ENCODE peak calls at places on chromosomes 2 and 18, in five cellular contexts. One of them, this sample, is unnamed.

GRCh38 chr18:62881509-62882016 is 166.2 kb downstream of the PHLPP1 start:
- DNase-seq in MM.1S: no peak
- DNase-seq in CD4-positive, alpha-beta memory T cell: no peak
- DNase-seq in GM12878: no peak
- DNase-seq in CD8-positive, alpha-beta memory T cell: no peak
- DNase-seq in this sample: peak; percentile 37

GRCh38 chr2:215931256-215931903 is 82.0 kb downstream of the MREG start:
- DNase-seq in CD4-positive, alpha-beta memory T cell: peak; percentile 29
- DNase-seq in GM12878: no peak
- DNase-seq in CD8-positive, alpha-beta memory T cell: no peak
- DNase-seq in MM.1S: peak; percentile 63
- DNase-seq in this sample: peak; percentile 68

GRCh38 chr2:176464886-176465564 is 195.8 kb downstream of the MTX2 start:
- DNase-seq in MM.1S: no peak
- DNase-seq in CD4-positive, alpha-beta memory T cell: no peak
- DNase-seq in CD8-positive, alpha-beta memory T cell: no peak
- DNase-seq in GM12878: no peak
- DNase-seq in this sample: no peak

GRCh38 chr18:14104906-14105748 is 27.1 kb downstream of the ZNF519 start:
- DNase-seq in CD4-positive, alpha-beta memory T cell: no peak
- DNase-seq in GM12878: no peak
- DNase-seq in CD8-positive, alpha-beta memory T cell: no peak
- DNase-seq in MM.1S: no peak
- DNase-seq in this sample: no peak

GRCh38 chr18:63005306-63005705 is 290.0 kb downstream of the PHLPP1 start:
- DNase-seq in GM12878: no peak
- DNase-seq in CD4-positive, alpha-beta memory T cell: no peak
- DNase-seq in MM.1S: no peak
- DNase-seq in CD8-positive, alpha-beta memory T cell: no peak
- DNase-seq in this sample: no peak

GRCh38 chr2:197191948-197192338 is 118.6 kb downstream of the ANKRD44 start:
- DNase-seq in MM.1S: peak; percentile 51
- DNase-seq in GM12878: no peak
- DNase-seq in CD4-positive, alpha-beta memory T cell: peak; percentile 79
- DNase-seq in CD8-positive, alpha-beta memory T cell: peak; percentile 76
- DNase-seq in this sample: no peak

GRCh38 chr2:58466803-58467202 is 225.7 kb upstream of the FANCL start:
- DNase-seq in CD8-positive, alpha-beta memory T cell: no peak
- DNase-seq in GM12878: no peak
- DNase-seq in MM.1S: peak; percentile 17
- DNase-seq in CD4-positive, alpha-beta memory T cell: no peak
- DNase-seq in this sample: no peak

GRCh38 chr2:146678516-146678915 is 1166.3 kb upstream of the ACVR2A start:
- DNase-seq in GM12878: no peak
- DNase-seq in MM.1S: no peak
- DNase-seq in CD4-positive, alpha-beta memory T cell: no peak
- DNase-seq in CD8-positive, alpha-beta memory T cell: no peak
- DNase-seq in this sample: no peak

GRCh38 chr2:28082131-28082530 is 191.6 kb downstream of the BABAM2 start:
- DNase-seq in GM12878: no peak
- DNase-seq in CD8-positive, alpha-beta memory T cell: no peak
- DNase-seq in CD4-positive, alpha-beta memory T cell: no peak
- DNase-seq in MM.1S: no peak
- DNase-seq in this sample: no peak

GRCh38 chr2:19812166-19812565 is 89.6 kb downstream of the TTC32 start:
- DNase-seq in CD8-positive, alpha-beta memory T cell: no peak
- DNase-seq in CD4-positive, alpha-beta memory T cell: no peak
- DNase-seq in GM12878: no peak
- DNase-seq in MM.1S: no peak
- DNase-seq in this sample: peak; percentile 24

GRCh38 chr2:64988420-64989125 is 626 bp upstream of the SLC1A4 start:
- DNase-seq in GM12878: no peak
- DNase-seq in MM.1S: peak; percentile 91
- DNase-seq in CD4-positive, alpha-beta memory T cell: peak; percentile 56
- DNase-seq in CD8-positive, alpha-beta memory T cell: peak; percentile 65
- DNase-seq in this sample: peak; percentile 69

GRCh38 chr2:98175811-98176210 is 88.8 kb downstream of the VWA3B start:
- DNase-seq in GM12878: no peak
- DNase-seq in CD8-positive, alpha-beta memory T cell: no peak
- DNase-seq in MM.1S: no peak
- DNase-seq in CD4-positive, alpha-beta memory T cell: no peak
- DNase-seq in this sample: no peak

GRCh38 chr2:8289111-8289510 is 392.7 kb upstream of the ID2 start:
- DNase-seq in CD8-positive, alpha-beta memory T cell: no peak
- DNase-seq in CD4-positive, alpha-beta memory T cell: no peak
- DNase-seq in MM.1S: no peak
- DNase-seq in GM12878: no peak
- DNase-seq in this sample: no peak

GRCh38 chr2:86577817-86578456 is 14.7 kb upstream of the CHMP3 start:
- DNase-seq in MM.1S: no peak
- DNase-seq in GM12878: no peak
- DNase-seq in CD8-positive, alpha-beta memory T cell: no peak
- DNase-seq in CD4-positive, alpha-beta memory T cell: no peak
- DNase-seq in this sample: no peak

GRCh38 chr18:44541781-44542180 is 138.9 kb upstream of the SETBP1 start:
- DNase-seq in CD4-positive, alpha-beta memory T cell: no peak
- DNase-seq in MM.1S: no peak
- DNase-seq in CD8-positive, alpha-beta memory T cell: no peak
- DNase-seq in GM12878: no peak
- DNase-seq in this sample: no peak

GRCh38 chr2:159936471-159936870 is 125.9 kb downstream of the PLA2R1 start:
- DNase-seq in CD4-positive, alpha-beta memory T cell: no peak
- DNase-seq in MM.1S: no peak
- DNase-seq in CD8-positive, alpha-beta memory T cell: no peak
- DNase-seq in GM12878: no peak
- DNase-seq in this sample: no peak

GRCh38 chr2:169393068-169393590 is 30.8 kb upstream of the LRP2 start:
- DNase-seq in GM12878: peak; percentile 32
- DNase-seq in CD4-positive, alpha-beta memory T cell: no peak
- DNase-seq in MM.1S: no peak
- DNase-seq in CD8-positive, alpha-beta memory T cell: no peak
- DNase-seq in this sample: no peak

GRCh38 chr2:235170536-235171510 is 219.0 kb downstream of the SH3BP4 start:
- DNase-seq in GM12878: no peak
- DNase-seq in CD4-positive, alpha-beta memory T cell: no peak
- DNase-seq in MM.1S: peak; percentile 49
- DNase-seq in CD8-positive, alpha-beta memory T cell: no peak
- DNase-seq in this sample: no peak

GRCh38 chr2:143558665-143559064 is 429.4 kb downstream of the ARHGAP15 start:
- DNase-seq in GM12878: no peak
- DNase-seq in CD4-positive, alpha-beta memory T cell: no peak
- DNase-seq in MM.1S: no peak
- DNase-seq in CD8-positive, alpha-beta memory T cell: no peak
- DNase-seq in this sample: no peak

GRCh38 chr2:25332571-25332970 is 9.2 kb downstream of the DNMT3A start:
- DNase-seq in MM.1S: no peak
- DNase-seq in CD4-positive, alpha-beta memory T cell: no peak
- DNase-seq in GM12878: no peak
- DNase-seq in CD8-positive, alpha-beta memory T cell: no peak
- DNase-seq in this sample: no peak
- H3K27me3 ChIP-seq in MM.1S: no peaks in the 10 kb centered on the region
- H3K27me3 ChIP-seq in CD4-positive, alpha-beta memory T cell: no peaks in the 10 kb centered on the region
- H3K27me3 ChIP-seq in GM12878: no peaks in the 10 kb centered on the region
- H3K27me3 ChIP-seq in CD8-positive, alpha-beta memory T cell: no peaks in the 10 kb centered on the region
- H3K27me3 ChIP-seq in this sample: no peaks in the 10 kb centered on the region

GRCh38 chr2:230938516-230939065 is 13.5 kb upstream of the GPR55 start:
- DNase-seq in CD8-positive, alpha-beta memory T cell: no peak
- DNase-seq in MM.1S: no peak
- DNase-seq in CD4-positive, alpha-beta memory T cell: no peak
- DNase-seq in GM12878: no peak
- DNase-seq in this sample: no peak

GRCh38 chr2:230938098-230938497 is 13.1 kb upstream of the GPR55 start:
- DNase-seq in CD4-positive, alpha-beta memory T cell: no peak
- DNase-seq in MM.1S: no peak
- DNase-seq in GM12878: no peak
- DNase-seq in CD8-positive, alpha-beta memory T cell: no peak
- DNase-seq in this sample: no peak

GRCh38 chr2:230935132-230935435 is 10.0 kb upstream of the GPR55 start:
- DNase-seq in CD4-positive, alpha-beta memory T cell: no peak
- DNase-seq in GM12878: no peak
- DNase-seq in MM.1S: no peak
- DNase-seq in CD8-positive, alpha-beta memory T cell: no peak
- DNase-seq in this sample: no peak

GRCh38 chr2:230939066-230939591 is 14.1 kb upstream of the GPR55 start:
- DNase-seq in CD4-positive, alpha-beta memory T cell: no peak
- DNase-seq in MM.1S: no peak
- DNase-seq in CD8-positive, alpha-beta memory T cell: no peak
- DNase-seq in GM12878: no peak
- DNase-seq in this sample: no peak

GRCh38 chr2:230937362-230937761 is 12.3 kb upstream of the GPR55 start:
- DNase-seq in GM12878: no peak
- DNase-seq in CD4-positive, alpha-beta memory T cell: no peak
- DNase-seq in MM.1S: no peak
- DNase-seq in CD8-positive, alpha-beta memory T cell: no peak
- DNase-seq in this sample: no peak
- H3K27me3 ChIP-seq in GM12878: no peaks in the 10 kb centered on the region
- H3K27me3 ChIP-seq in CD4-positive, alpha-beta memory T cell: no peaks in the 10 kb centered on the region
- H3K27me3 ChIP-seq in MM.1S: no peaks in the 10 kb centered on the region
- H3K27me3 ChIP-seq in CD8-positive, alpha-beta memory T cell: no peaks in the 10 kb centered on the region
- H3K27me3 ChIP-seq in this sample: no peaks in the 10 kb centered on the region

GRCh38 chr18:50560681-50561629 is 1.1 kb downstream of the MAPK4 start:
- DNase-seq in CD4-positive, alpha-beta memory T cell: no peak
- DNase-seq in GM12878: no peak
- DNase-seq in MM.1S: no peak
- DNase-seq in CD8-positive, alpha-beta memory T cell: no peak
- DNase-seq in this sample: no peak
- H3K27me3 ChIP-seq in CD4-positive, alpha-beta memory T cell: peaks cover 16% of the 10 kb centered on the region
- H3K27me3 ChIP-seq in GM12878: peaks cover 13% of the 10 kb centered on the region
- H3K27me3 ChIP-seq in MM.1S: peaks cover 18% of the 10 kb centered on the region
- H3K27me3 ChIP-seq in CD8-positive, alpha-beta memory T cell: peaks cover 30% of the 10 kb centered on the region
- H3K27me3 ChIP-seq in this sample: no peaks in the 10 kb centered on the region

GRCh38 chr18:59300676-59301285 is 17.7 kb downstream of the CPLX4 start:
- DNase-seq in CD4-positive, alpha-beta memory T cell: no peak
- DNase-seq in MM.1S: peak; percentile 48
- DNase-seq in GM12878: no peak
- DNase-seq in CD8-positive, alpha-beta memory T cell: no peak
- DNase-seq in this sample: no peak

GRCh38 chr18:59301974-59302373 is 16.5 kb downstream of the CPLX4 start:
- DNase-seq in MM.1S: no peak
- DNase-seq in CD8-positive, alpha-beta memory T cell: no peak
- DNase-seq in GM12878: no peak
- DNase-seq in CD4-positive, alpha-beta memory T cell: no peak
- DNase-seq in this sample: no peak

GRCh38 chr18:59305295-59305694 is 13.2 kb downstream of the CPLX4 start:
- DNase-seq in GM12878: no peak
- DNase-seq in CD8-positive, alpha-beta memory T cell: no peak
- DNase-seq in MM.1S: no peak
- DNase-seq in CD4-positive, alpha-beta memory T cell: no peak
- DNase-seq in this sample: no peak

GRCh38 chr18:59303656-59304055 is 14.8 kb downstream of the CPLX4 start:
- DNase-seq in GM12878: no peak
- DNase-seq in CD4-positive, alpha-beta memory T cell: no peak
- DNase-seq in CD8-positive, alpha-beta memory T cell: no peak
- DNase-seq in MM.1S: no peak
- DNase-seq in this sample: no peak

DNA sequence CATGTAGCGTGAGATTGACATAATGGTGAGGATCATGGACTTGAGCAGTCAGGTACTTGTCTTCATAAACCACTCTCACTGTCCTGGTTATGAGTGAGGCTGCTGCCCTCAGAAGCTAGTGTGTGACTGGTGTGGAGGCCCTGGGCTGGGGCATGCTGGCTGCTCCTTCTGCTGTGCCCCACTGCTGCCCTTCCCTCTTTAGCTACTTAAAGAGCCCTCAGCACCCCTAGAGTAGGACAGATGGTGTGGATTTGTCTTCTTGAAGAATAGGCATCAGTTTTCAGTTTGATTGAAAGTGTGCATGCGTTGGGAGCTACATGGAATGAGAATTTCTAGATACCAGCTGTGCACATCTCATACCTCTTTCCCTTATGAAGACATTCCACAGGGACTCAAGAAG is 15.4 kb downstream of the CPLX4 start:
- DNase-seq in GM12878: no peak
- DNase-seq in CD4-positive, alpha-beta memory T cell: no peak
- DNase-seq in MM.1S: no peak
- DNase-seq in CD8-positive, alpha-beta memory T cell: no peak
- DNase-seq in this sample: no peak
- H3K27me3 ChIP-seq in GM12878: peaks cover 3% of the 10 kb centered on the region
- H3K27me3 ChIP-seq in CD4-positive, alpha-beta memory T cell: no peaks in the 10 kb centered on the region
- H3K27me3 ChIP-seq in MM.1S: no peaks in the 10 kb centered on the region
- H3K27me3 ChIP-seq in CD8-positive, alpha-beta memory T cell: peaks cover 2% of the 10 kb centered on the region
- H3K27me3 ChIP-seq in this sample: peaks cover 3% of the 10 kb centered on the region

DNA sequence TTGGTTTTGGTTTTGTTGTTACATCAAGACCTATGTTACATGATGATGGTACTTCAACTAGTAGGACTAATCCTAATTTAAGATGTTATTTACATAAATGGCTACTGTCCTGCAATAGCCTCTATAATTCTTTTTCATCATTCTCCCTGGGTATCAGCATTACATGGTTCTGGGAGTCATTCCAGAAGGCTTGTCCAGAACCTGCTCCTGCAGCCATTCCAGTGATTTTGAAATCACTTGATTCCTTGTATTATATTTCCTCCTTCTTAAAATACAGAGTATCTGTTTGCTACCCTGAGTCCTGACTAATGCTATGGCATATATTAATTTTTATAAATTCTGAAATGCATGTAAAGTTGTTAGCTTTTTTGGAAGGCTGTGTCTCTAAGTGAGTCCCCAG is 400.5 kb upstream of the MEIS1 start:
- DNase-seq in MM.1S: no peak
- DNase-seq in CD4-positive, alpha-beta memory T cell: no peak
- DNase-seq in GM12878: no peak
- DNase-seq in CD8-positive, alpha-beta memory T cell: no peak
- DNase-seq in this sample: no peak
- H3K27me3 ChIP-seq in MM.1S: no peaks in the 10 kb centered on the region
- H3K27me3 ChIP-seq in CD4-positive, alpha-beta memory T cell: no peaks in the 10 kb centered on the region
- H3K27me3 ChIP-seq in GM12878: no peaks in the 10 kb centered on the region
- H3K27me3 ChIP-seq in CD8-positive, alpha-beta memory T cell: no peaks in the 10 kb centered on the region
- H3K27me3 ChIP-seq in this sample: no peaks in the 10 kb centered on the region

This sample was measured in lung.